ENCODE peak calls at places on chromosome 20, in seven cellular contexts. G is fibroblast of lung; E is left lung; W is CD8-positive, alpha-beta memory T cell; L is PC-3; K is heart left ventricle; O is tibial artery. I is an unnamed sample.

GRCh38 chr20:56845546-56846081 is 216.5 kb downstream of the TFAP2C start:
- DNase-seq in G (no peak), E (no peak), W (no peak), L (no peak), K (no peak), O (no peak), I (no peak)

GRCh38 chr20:47551841-47552240 is 50.2 kb downstream of the NCOA3 start:
- DNase-seq in G (no peak), E (no peak), W (no peak), L (no peak), K (no peak), O (no peak), I (no peak)

GRCh38 chr20:4972506-4973251 is 28.6 kb downstream of the SLC23A2 start:
- DNase-seq in G (no peak), E (no peak), W (no peak), L (no peak), K (no peak), O (no peak), I (no peak)

GRCh38 chr20:31712564-31713311 is 9.9 kb downstream of the BCL2L1 start:
- DNase-seq in G (peak; percentile 96), E (no peak), W (no peak), L (peak; percentile 97), K (peak; percentile 87), O (peak; percentile 96), I (peak; percentile 88)

GRCh38 chr20:25015986-25016385 is 23.4 kb upstream of the APMAP start:
- DNase-seq in G (no peak), E (no peak), W (no peak), L (no peak), K (peak; percentile 13), O (peak; percentile 54), I (no peak)

GRCh38 chr20:59670786-59671492 is 66.6 kb downstream of the PHACTR3 start:
- DNase-seq in G (no peak), E (no peak), W (no peak), L (no peak), K (no peak), O (no peak), I (no peak)

GRCh38 chr20:13723015-13723414 is 61.7 kb downstream of the ESF1 start:
- DNase-seq in G (no peak), E (no peak), W (no peak), L (no peak), K (no peak), O (no peak), I (no peak)

GRCh38 chr20:46549188-46549967 is 1.1 kb downstream of the OCSTAMP start:
- DNase-seq in G (no peak), E (no peak), W (no peak), L (no peak), K (no peak), O (no peak), I (no peak)

GRCh38 chr20:1526896-1527295 is 30.6 kb downstream of the SIRPD start:
- DNase-seq in G (no peak), E (no peak), W (no peak), L (peak; percentile 50), K (no peak), O (no peak), I (no peak)

GRCh38 chr20:37481610-37482009 is 39.4 kb upstream of the NNAT start:
- DNase-seq in G (no peak), E (no peak), W (no peak), L (no peak), K (no peak), O (no peak), I (no peak)

GRCh38 chr20:17228624-17229061 is 1.8 kb downstream of the PCSK2 start:
- DNase-seq in G (no peak), E (peak; percentile 80), W (no peak), L (no peak), K (no peak), O (no peak), I (no peak)

GRCh38 chr20:22303523-22303922 is 280.8 kb downstream of the FOXA2 start:
- DNase-seq in G (no peak), E (no peak), W (no peak), L (peak; percentile 42), K (no peak), O (no peak), I (no peak)

GRCh38 chr20:20555838-20556237 is 156.6 kb downstream of the RALGAPA2 start:
- DNase-seq in G (no peak), E (no peak), W (no peak), L (no peak), K (no peak), O (no peak), I (no peak)

GRCh38 chr20:8880085-8880853 is 188.6 kb upstream of the PLCB4 start:
- DNase-seq in G (no peak), E (no peak), W (no peak), L (no peak), K (no peak), O (no peak), I (no peak)

GRCh38 chr20:25280051-25280573 is 32.2 kb downstream of the PYGB start:
- DNase-seq in G (no peak), E (peak; percentile 35), W (no peak), L (no peak), K (peak; percentile 20), O (peak; percentile 58), I (no peak)

GRCh38 chr20:46349742-46350056 is 41.4 kb upstream of the CDH22 start:
- DNase-seq in G (no peak), E (no peak), W (no peak), L (no peak), K (no peak), O (no peak), I (no peak)

DNA sequence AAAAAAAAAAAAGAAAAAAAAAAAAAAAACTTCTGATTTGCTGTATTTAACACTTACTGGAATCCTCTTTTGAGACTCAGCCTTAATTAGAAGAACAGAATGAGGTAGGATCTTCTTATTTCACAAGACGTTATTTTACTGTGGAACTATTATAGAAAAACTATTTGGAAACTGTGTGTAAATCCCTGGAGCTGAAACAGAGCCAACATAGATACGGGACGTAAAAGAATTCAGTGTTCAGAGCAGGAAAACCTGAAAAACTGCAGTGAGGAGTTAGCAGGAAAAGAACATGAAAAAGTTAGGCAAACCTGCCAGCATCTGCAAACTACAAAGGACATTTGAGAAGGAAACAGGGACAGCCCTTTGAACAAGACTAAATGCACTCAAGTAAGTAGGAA is 3.4 kb upstream of the ZNF217 start:
- DNase-seq in G (no peak), E (no peak), W (no peak), L (peak; percentile 84), K (peak; percentile 5), O (no peak), I (no peak)
- H3K4me3 ChIP-seq in G (no peak overlapping the region), E (no peak overlapping the region), W (peak overlapping the region; percentile 55), L (peak overlapping the region; percentile 88), K (no peak overlapping the region), O (no peak overlapping the region), I (peak overlapping the region; percentile 31)

GRCh38 chr20:41408131-41408789 is 41.6 kb upstream of the EMILIN3 start:
- DNase-seq in G (no peak), E (no peak), W (no peak), L (no peak), K (no peak), O (no peak), I (no peak)

GRCh38 chr20:41407617-41408016 is 41.0 kb upstream of the EMILIN3 start:
- DNase-seq in G (no peak), E (no peak), W (no peak), L (no peak), K (no peak), O (no peak), I (no peak)

GRCh38 chr20:41406307-41406706 is 39.7 kb upstream of the EMILIN3 start:
- DNase-seq in G (no peak), E (no peak), W (no peak), L (no peak), K (no peak), O (no peak), I (no peak)

GRCh38 chr20:41406896-41407444 is 40.4 kb upstream of the EMILIN3 start:
- DNase-seq in G (no peak), E (no peak), W (no peak), L (no peak), K (no peak), O (no peak), I (no peak)

GRCh38 chr20:41405436-41405835 is 38.8 kb upstream of the EMILIN3 start:
- DNase-seq in G (no peak), E (no peak), W (no peak), L (no peak), K (no peak), O (no peak), I (no peak)
- H3K36me3 ChIP-seq in G (peaks cover 7% of the 10 kb centered on the region), E (no peaks in the 10 kb centered on the region), W (peaks cover 19% of the 10 kb centered on the region), L (peaks cover 10% of the 10 kb centered on the region), K (peaks cover 69% of the 10 kb centered on the region), O (peaks cover 71% of the 10 kb centered on the region), I (no peaks in the 10 kb centered on the region)

GRCh38 chr20:63000958-63001357 is 5.8 kb downstream of the BHLHE23 start:
- DNase-seq in G (no peak), E (no peak), W (no peak), L (no peak), K (no peak), O (no peak), I (no peak)
- H3K27me3 ChIP-seq in G (peaks cover 50% of the 10 kb centered on the region), E (peaks cover 55% of the 10 kb centered on the region), W (peaks cover 28% of the 10 kb centered on the region), L (peaks cover 8% of the 10 kb centered on the region), K (peaks cover 72% of the 10 kb centered on the region), O (no peaks in the 10 kb centered on the region), I (peaks cover 77% of the 10 kb centered on the region)

DNA sequence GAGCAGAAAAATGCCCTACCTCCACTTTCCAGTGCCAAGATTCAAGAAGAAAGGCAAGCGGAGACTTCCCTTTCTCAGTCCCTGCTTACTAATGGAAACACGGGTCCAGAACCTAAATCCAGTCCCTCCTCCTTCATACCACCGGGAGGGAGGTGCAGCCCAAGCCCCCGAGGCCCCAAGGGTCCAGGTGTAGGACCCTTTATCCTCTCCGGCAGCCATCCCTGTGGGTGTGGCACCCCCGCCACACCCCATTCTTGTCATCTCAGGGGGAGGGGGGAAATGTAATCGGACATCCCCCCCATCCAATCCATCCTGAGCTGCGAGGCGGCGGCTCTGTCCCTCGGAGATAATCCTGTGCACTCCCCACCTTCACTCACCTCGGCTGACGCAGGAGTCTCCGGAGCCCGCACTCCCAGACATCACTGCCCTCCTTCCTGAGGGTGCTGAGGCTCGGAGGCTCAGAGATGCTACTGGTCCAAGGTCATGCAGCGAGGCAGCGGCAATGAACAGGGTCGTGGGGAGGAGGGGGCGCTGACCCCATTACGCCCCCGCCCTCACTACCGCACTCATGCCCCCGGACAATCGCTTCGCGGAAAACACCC is 620 bp downstream of the ADISSP start:
- DNase-seq in G (no peak), E (peak; percentile 75), W (no peak), L (peak; percentile 36), K (no peak), O (peak; percentile 71), I (no peak)
- H3K4me3 ChIP-seq in G (peak overlapping the region; percentile 87), E (peak overlapping the region; percentile 70), W (peak overlapping the region; percentile 91), L (peak overlapping the region; percentile 98), K (peak overlapping the region; percentile 57), O (peak overlapping the region; percentile 74), I (peak overlapping the region; percentile 79)